ENCODE peak calls at places on chromosomes 13 and 19, in six cellular contexts. L is iPS-NIHi11, D is AG09309, Z is nephron progenitor cell, R is Caki2, B is mucosa of gallbladder. M is an unnamed sample.

GRCh38 chr19:4693078-4693350 is 22.9 kb upstream of the MYDGF start:
- DNase-seq in L (no peak), D (no peak), Z (no peak), R (no peak), B (no peak), M (no peak)

GRCh38 chr19:33412617-33413425 is 39.3 kb downstream of the CEBPG start:
- DNase-seq in L (no peak), D (no peak), Z (no peak), R (no peak), B (no peak), M (no peak)

GRCh38 chr13:18995259-18995873 is 186.3 kb downstream of the TUBA3C start:
- DNase-seq in L (no peak), D (no peak), Z (no peak), R (no peak), B (no peak), M (no peak)

GRCh38 chr19:18500820-18501219 is 21.1 kb downstream of the ELL start:
- DNase-seq in L (no peak), D (no peak), Z (no peak), R (no peak), B (no peak), M (no peak)

GRCh38 chr19:2575734-2576481 is 100.0 kb downstream of the GADD45B start:
- DNase-seq in L (no peak), D (no peak), Z (peak; percentile 41), R (no peak), B (peak; percentile 72), M (no peak)

GRCh38 chr13:45879666-45880065 is 28.1 kb upstream of the SIAH3 start:
- DNase-seq in L (peak; percentile 52), D (no peak), Z (peak; percentile 34), R (no peak), B (peak; percentile 44), M (no peak)

GRCh38 chr19:46766569-46767317 is 20.5 kb upstream of the STRN4 start:
- DNase-seq in L (peak; percentile 85), D (no peak), Z (peak; percentile 53), R (no peak), B (no peak), M (no peak)

GRCh38 chr13:27920677-27921420 is 1.0 kb downstream of the PDX1 start:
- DNase-seq in L (peak; percentile 33), D (no peak), Z (peak; percentile 51), R (no peak), B (no peak), M (no peak)

GRCh38 chr19:55642153-55643002 is 1.1 kb upstream of the ZNF581 start:
- DNase-seq in L (no peak), D (no peak), Z (peak; percentile 47), R (peak; percentile 39), B (no peak), M (peak; percentile 82)

GRCh38 chr19:13150919-13151604 is 851 bp downstream of the IER2 start:
- DNase-seq in L (no peak), D (no peak), Z (peak; percentile 33), R (no peak), B (peak; percentile 38), M (no peak)

GRCh38 chr19:1125601-1126533 is 22.1 kb downstream of the GPX4 start:
- DNase-seq in L (no peak), D (no peak), Z (no peak), R (no peak), B (no peak), M (peak; percentile 89)

GRCh38 chr19:2528543-2529173 is 52.7 kb downstream of the GADD45B start:
- DNase-seq in L (no peak), D (no peak), Z (no peak), R (no peak), B (peak; percentile 53), M (no peak)

GRCh38 chr13:97429681-97430081 is 4.3 kb upstream of the RAP2A start:
- DNase-seq in L (no peak), D (peak; percentile 53), Z (no peak), R (no peak), B (no peak), M (no peak)

GRCh38 chr13:52395704-52396103 is 10.3 kb downstream of the THSD1 start:
- DNase-seq in L (no peak), D (no peak), Z (no peak), R (no peak), B (no peak), M (no peak)

GRCh38 chr19:48249502-48250014 is 6.2 kb downstream of the CARD8 start:
- DNase-seq in L (no peak), D (no peak), Z (no peak), R (no peak), B (peak; percentile 32), M (no peak)